ENCODE peak calls at places on chromosome X, in four cellular contexts. S, C, B and Y are unnamed samples.

GRCh38 chrX:55161581-55161980 is 58.6 kb upstream of the PAGE5 start:
- DNase-seq in B (no peak), C (no peak), S (no peak), Y (no peak)

GRCh38 chrX:4830880-4831557 is 1117.6 kb upstream of the PRKX start:
- DNase-seq in C (no peak), B (peak), S (no peak), Y (no peak)

GRCh38 chrX:152259150-152259549 is 120.8 kb upstream of the MAGEA10 start:
- DNase-seq in B (no peak), S (no peak), C (no peak), Y (no peak)

GRCh38 chrX:146604196-146604595 is 205.4 kb upstream of the CXorf51B start:
- DNase-seq in C (no peak), B (no peak), S (no peak), Y (no peak)

GRCh38 chrX:15815779-15816452 is 25.6 kb downstream of the ZRSR2 start:
- DNase-seq in B (peak), S (no peak), C (peak), Y (no peak)

GRCh38 chrX:13283512-13283911 is 36.3 kb downstream of the ATXN3L start:
- DNase-seq in S (no peak), B (no peak), C (no peak), Y (no peak)

GRCh38 chrX:149571770-149572169 is 15.5 kb downstream of the MAGEA9B start:
- DNase-seq in C (no peak), S (no peak), B (peak), Y (no peak)

GRCh38 chrX:69144854-69145253 is 20.4 kb downstream of the PJA1 start:
- DNase-seq in C (no peak), S (no peak), B (no peak), Y (no peak)

GRCh38 chrX:48676893-48677270 is 6.7 kb upstream of the WAS start:
- DNase-seq in C (no peak), B (peak), S (no peak), Y (no peak)

GRCh38 chrX:71095971-71096701 is 485 bp downstream of the FOXO4 start:
- DNase-seq in S (no peak), C (no peak), B (no peak), Y (no peak)

GRCh38 chrX:78452356-78452755 is 124.9 kb upstream of the CYSLTR1 start:
- DNase-seq in C (no peak), S (no peak), B (no peak), Y (no peak)

GRCh38 chrX:101550825-101551767 is 749 bp downstream of the ARMCX1 start:
- DNase-seq in B (peak), C (peak), S (peak), Y (no peak)

GRCh38 chrX:3037218-3037617 is 4.1 kb upstream of the ARSF start:
- DNase-seq in C (no peak), S (no peak), B (no peak), Y (no peak)

GRCh38 chrX:132744470-132744869 is 214.0 kb downstream of the HS6ST2 start:
- DNase-seq in C (no peak), S (no peak), B (no peak), Y (no peak)

GRCh38 chrX:29257516-29257915 is 670.3 kb downstream of the IL1RAPL1 start:
- DNase-seq in B (no peak), S (no peak), C (no peak), Y (no peak)

GRCh38 chrX:31271615-31272471 is 200.0 kb upstream of the FTHL17 start:
- DNase-seq in C (no peak), S (no peak), B (no peak), Y (no peak)

GRCh38 chrX:115690554-115691216 is 129.7 kb downstream of the PLS3 start:
- DNase-seq in S (no peak), C (peak), B (peak), Y (peak)

GRCh38 chrX:105190252-105190853 is 30.1 kb downstream of the TEX13A start:
- DNase-seq in B (peak), S (no peak), C (peak), Y (no peak)

GRCh38 chrX:68571292-68572256 is 72.7 kb downstream of the YIPF6 start:
- DNase-seq in B (peak), S (no peak), C (no peak), Y (no peak)

GRCh38 chrX:120604359-120604782 is 470 bp downstream of the MCTS1 start:
- DNase-seq in B (peak), C (no peak), S (no peak), Y (peak)

GRCh38 chrX:100625985-100626491 is 10.6 kb downstream of the TSPAN6 start:
- DNase-seq in C (no peak), B (no peak), S (no peak), Y (no peak)

GRCh38 chrX:13652256-13653021 is 502 bp upstream of the TCEANC start:
- DNase-seq in S (no peak), B (no peak), C (no peak), Y (no peak)

GRCh38 chrX:13646154-13646549 is 6.8 kb upstream of the TCEANC start:
- DNase-seq in C (peak), B (peak), S (peak), Y (peak)

GRCh38 chrX:119477812-119478232 is 9.6 kb downstream of the SLC25A5 start:
- DNase-seq in B (peak), C (no peak), S (no peak), Y (no peak)

GRCh38 chrX:110182362-110182761 is 135.5 kb downstream of the AMMECR1 start:
- DNase-seq in S (no peak), C (no peak), B (no peak), Y (no peak)

GRCh38 chrX:34612036-34612435 is 45.0 kb downstream of the TMEM47 start:
- DNase-seq in C (no peak), S (no peak), B (no peak), Y (no peak)

GRCh38 chrX:73577368-73577767 is 14.4 kb downstream of the CHIC1 start:
- DNase-seq in S (no peak), C (no peak), B (no peak), Y (no peak)

GRCh38 chrX:136491832-136492231 is 4.1 kb downstream of the BRS3 start:
- DNase-seq in C (no peak), B (no peak), S (no peak), Y (no peak)

GRCh38 chrX:115892787-115893671 is 277.5 kb upstream of the AGTR2 start:
- DNase-seq in C (no peak), S (no peak), B (no peak), Y (peak)

GRCh38 chrX:106780664-106781377 is 21.7 kb upstream of the TBC1D8B start:
- DNase-seq in S (no peak), B (peak), C (no peak), Y (no peak)

GRCh38 chrX:18995216-18995615 is 11.3 kb upstream of the PHKA2 start:
- DNase-seq in B (no peak), S (no peak), C (no peak), Y (no peak)

GRCh38 chrX:18927558-18927957 is 56.4 kb downstream of the PHKA2 start:
- DNase-seq in B (no peak), C (no peak), S (no peak), Y (no peak)

GRCh38 chrX:17435476-17435875 is 60.5 kb downstream of the NHS start:
- DNase-seq in C (no peak), S (no peak), B (peak), Y (no peak)

GRCh38 chrX:13685126-13685763 is 3.7 kb upstream of the RAB9A start:
- DNase-seq in S (no peak), B (no peak), C (no peak), Y (no peak)

GRCh38 chrX:9859711-9860555 is 73.7 kb downstream of the SHROOM2 start:
- DNase-seq in C (no peak), B (no peak), S (no peak), Y (no peak)

GRCh38 chrX:54978448-54978847 is 15.5 kb downstream of the PFKFB1 start:
- DNase-seq in B (no peak), S (no peak), C (no peak), Y (no peak)

DNA sequence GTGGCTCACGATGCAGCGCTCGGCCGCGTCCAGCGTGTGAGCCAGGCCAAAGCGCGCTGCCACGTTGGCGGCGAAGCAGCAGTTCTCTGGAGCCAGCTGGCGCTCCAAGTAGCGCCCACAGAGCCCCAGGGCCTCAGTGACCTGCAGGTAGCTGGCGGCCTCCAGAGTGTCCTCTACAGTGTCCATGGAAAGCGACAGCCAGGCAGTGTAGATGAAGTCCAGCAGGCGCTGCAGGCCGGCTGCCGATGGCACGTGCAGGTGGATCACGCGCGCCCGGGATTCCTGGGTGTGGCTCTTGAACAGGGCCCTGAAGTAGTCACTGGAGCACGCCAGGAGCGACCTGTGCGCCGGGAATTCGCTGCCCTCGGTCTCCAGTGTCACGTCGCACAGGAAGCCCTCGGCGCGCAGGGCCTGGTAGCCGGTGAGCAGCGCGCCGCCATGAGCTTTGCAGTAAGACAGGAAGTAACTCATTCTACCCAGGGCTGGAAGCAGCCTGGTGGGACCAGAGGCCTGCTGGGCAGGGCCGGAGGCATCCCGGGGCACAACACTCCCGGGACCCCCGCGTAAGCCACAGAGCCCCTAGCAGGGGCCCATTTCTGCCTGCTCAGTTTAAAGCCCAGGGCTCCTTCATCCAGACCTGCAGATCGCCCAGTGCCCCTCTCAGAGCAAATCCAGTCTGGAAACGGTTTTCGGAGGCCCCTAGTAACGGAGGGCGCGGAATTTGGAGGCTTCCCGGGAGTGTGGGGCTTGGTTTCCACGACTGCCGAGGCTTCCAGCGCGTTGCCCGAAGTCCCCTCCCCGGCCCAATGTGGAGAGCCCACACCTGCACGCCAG is 595 bp downstream of the KLHL34 start:
- DNase-seq in S (peak), C (no peak), B (no peak), Y (no peak)
- H3K4me3 ChIP-seq in S (no peak), C (no peak), B (no peak), Y (no peak)

DNA sequence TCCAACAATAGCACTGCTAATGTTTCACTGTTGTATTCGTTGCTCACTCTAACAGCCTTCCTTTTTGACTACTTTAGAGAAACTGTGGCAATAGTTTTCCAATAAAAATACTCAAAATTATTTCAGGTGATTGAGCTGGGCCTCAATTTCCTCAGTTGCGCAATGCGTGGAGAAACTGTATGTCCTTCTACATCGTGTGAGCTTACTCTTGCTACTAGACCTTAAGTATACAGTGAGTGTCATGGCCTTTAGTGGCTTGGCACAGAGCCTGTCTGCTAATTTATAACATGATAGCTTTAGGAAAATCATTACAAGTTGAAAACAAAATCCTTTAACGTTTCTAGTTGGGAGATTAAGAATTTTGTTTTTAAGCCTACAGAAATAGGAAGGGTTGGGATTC is 114.5 kb downstream of the COL4A6 start:
- DNase-seq in B (no peak), S (no peak), C (no peak), Y (no peak)
- H3K4me3 ChIP-seq in B (no peak), S (no peak), C (no peak), Y (no peak)

GRCh38 chrX:40987413-40987812 is 97.8 kb upstream of the USP9X start:
- DNase-seq in B (no peak), C (no peak), S (no peak), Y (no peak)
- H3K4me3 ChIP-seq in B (no peak), C (no peak), S (no peak), Y (no peak)

GRCh38 chrX:36927712-36928111 is 80.5 kb upstream of the FAM47C start:
- DNase-seq in S (no peak), C (no peak), B (no peak), Y (no peak)

DNA sequence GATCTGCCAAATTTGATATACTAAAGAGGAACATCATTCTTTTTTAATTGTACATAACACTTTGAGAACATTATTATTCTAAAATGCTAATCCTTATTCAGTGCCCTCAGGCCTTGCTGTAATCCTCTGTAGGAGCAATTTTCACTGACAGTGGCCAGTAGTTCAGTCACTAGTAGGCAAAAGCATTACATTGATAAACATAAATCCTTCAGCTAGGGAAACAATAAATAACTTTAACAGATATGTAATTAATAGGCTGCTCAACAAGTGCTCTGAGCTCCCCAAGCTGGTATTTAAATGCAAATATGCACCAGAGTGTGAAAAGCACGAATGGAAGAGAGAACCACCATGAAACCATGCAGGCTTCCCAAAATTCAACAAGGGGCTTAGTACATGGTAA is 77.7 kb upstream of the FAM47C start:
- DNase-seq in C (no peak), S (no peak), B (no peak), Y (no peak)
- H3K4me3 ChIP-seq in C (no peak), S (no peak), B (no peak), Y (no peak)

GRCh38 chrX:20221902-20222301 is 44.8 kb downstream of the RPS6KA3 start:
- DNase-seq in C (no peak), S (no peak), B (peak), Y (no peak)

GRCh38 chrX:20218809-20219505 is 47.8 kb downstream of the RPS6KA3 start:
- DNase-seq in C (peak), S (no peak), B (peak), Y (no peak)

GRCh38 chrX:20217906-20218305 is 48.8 kb downstream of the RPS6KA3 start:
- DNase-seq in C (no peak), B (no peak), S (no peak), Y (no peak)

GRCh38 chrX:20215565-20215964 is 51.1 kb downstream of the RPS6KA3 start:
- DNase-seq in S (no peak), B (no peak), C (no peak), Y (no peak)

DNA sequence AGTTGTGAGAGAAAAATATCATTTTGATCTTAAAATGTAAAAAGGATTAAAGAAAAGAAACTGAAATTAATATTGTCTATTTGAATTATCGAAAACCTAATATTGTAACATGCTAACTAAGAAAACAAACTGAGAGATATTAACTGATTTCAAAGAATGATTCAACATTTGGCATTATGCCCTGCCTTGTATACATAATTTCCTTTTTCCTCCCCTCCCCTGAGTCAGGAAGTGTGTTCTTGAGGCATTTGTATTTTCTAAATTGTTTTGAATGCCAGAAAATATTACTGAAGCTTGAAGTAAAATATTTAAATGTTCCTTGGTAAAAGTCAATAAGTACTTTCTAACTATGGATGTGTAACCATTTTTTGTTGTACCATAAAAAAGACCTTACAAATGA is 49.4 kb downstream of the RPS6KA3 start:
- DNase-seq in C (no peak), S (no peak), B (peak), Y (no peak)
- H3K4me3 ChIP-seq in C (no peak), S (peak), B (no peak), Y (no peak)

DNA sequence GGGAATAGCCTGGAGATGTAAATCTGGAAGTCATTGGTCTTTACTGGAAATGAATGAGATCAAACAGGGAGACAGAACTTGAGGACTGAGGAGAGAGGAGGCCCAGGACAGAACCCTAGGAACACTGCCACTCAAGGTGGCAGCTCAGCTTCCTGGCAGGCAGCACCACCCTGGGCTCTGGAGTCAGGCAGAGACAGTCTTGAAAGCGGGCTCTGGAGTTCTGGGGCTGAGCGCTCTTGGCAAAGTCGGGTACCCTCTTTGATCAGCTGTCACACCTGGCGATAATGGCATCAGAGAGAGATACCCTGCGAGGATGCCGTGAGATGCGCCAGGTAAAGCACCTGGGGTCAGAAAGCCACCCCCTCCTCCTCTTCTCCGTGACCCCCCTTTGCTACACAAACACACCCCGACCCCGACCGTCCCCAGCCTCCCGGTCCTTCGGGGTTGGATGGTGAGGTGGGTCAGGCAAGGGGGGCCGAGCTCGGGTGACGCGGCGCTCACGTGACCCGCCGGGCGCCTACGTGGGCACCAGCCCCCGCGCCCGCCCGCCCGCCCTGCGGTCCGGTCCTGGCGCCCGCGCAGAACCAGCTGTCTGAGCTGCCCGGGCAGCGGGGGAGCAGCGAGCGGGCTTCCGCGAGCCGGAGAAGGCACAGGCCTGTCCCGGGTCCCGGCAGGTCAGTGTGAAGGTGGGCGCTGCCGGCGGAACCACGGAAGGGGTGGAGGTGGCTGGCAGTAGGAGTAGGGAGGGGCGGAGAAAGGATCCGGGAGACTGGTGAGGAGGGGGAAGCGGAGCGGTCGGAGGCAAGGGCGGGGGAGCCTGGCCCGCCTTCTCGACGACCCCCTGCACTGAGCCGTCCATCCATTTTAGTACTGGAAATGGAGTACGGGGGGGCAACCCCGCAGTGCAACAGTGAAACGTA is at the start of gene TCEAL3:
- DNase-seq in C (peak), B (peak), S (peak), Y (peak)
- H3K4me3 ChIP-seq in C (peak), B (peak), S (peak), Y (peak)

DNA sequence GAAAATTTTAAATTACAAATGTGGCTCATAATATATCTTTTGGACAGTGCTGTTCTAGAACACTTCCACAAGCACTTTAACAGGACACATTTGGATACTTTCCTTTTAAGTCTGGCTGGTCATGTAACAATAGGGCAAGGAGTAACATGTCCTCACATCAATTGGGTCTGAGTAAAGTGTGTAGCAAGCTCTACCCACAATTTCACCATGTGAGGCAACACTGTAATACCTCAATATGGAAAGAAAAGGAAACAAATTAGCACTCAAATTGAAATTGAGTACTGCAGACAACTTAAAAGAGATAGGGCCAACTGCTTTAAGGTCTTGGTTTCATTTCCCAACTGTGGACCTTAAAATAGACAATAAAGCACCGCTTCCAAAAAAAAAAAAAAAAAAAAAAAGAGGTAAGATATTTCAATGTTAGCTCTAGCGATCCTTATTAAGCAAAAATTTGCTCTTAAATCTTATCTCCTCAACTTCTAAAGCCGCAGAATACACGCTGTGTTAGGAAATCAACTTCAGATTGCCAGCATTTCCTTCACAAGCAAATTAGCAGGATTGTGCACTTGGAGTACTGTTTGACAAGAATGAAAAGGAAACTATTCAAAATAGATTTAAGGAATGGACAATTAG is 1.7 kb downstream of the CASK start:
- DNase-seq in S (no peak), C (no peak), B (no peak), Y (no peak)
- H3K4me3 ChIP-seq in S (peak), C (no peak), B (peak), Y (peak)